ENCODE peak calls at places on chromosomes 3 and 15, in six cellular contexts. D is ecto neural progenitor cell; B is stimulated activated naive CD8-positive, alpha-beta T cell treated with anti-CD3 and anti-CD28 coated beads, Interleukin-15, amount 100 ng/mL, for 72 hours; R is nephron progenitor cell; S is NCI-H1436; L is activated T-cell treated with anti-CD3 and anti-CD28 coated beads for 24 hours. G is an unnamed sample.

GRCh38 chr3:177977381-177978158 is 558.7 kb upstream of the KCNMB2 start:
- DNase-seq in R (no peak), S (no peak), L (no peak), D (no peak), B (no peak), G (no peak)

GRCh38 chr3:72690646-72691045 is 157.6 kb downstream of the SHQ1 start:
- DNase-seq in L (no peak), S (no peak), R (peak; percentile 28), B (no peak), D (peak; percentile 62), G (no peak)

GRCh38 chr3:108301695-108302404 is 5.5 kb downstream of the HHLA2 start:
- DNase-seq in B (no peak), R (no peak), S (no peak), L (no peak), D (no peak), G (no peak)

GRCh38 chr3:192571197-192571791 is 156.0 kb downstream of the FGF12 start:
- DNase-seq in L (no peak), D (no peak), B (no peak), S (peak; percentile 46), R (peak; percentile 5), G (no peak)

GRCh38 chr3:41900265-41900664 is 61.6 kb downstream of the ULK4 start:
- DNase-seq in S (no peak), L (no peak), D (no peak), B (no peak), R (no peak), G (no peak)

GRCh38 chr3:190083631-190084030 is 37.1 kb downstream of the P3H2 start:
- DNase-seq in R (peak; percentile 61), S (no peak), D (no peak), L (no peak), B (no peak), G (no peak)

GRCh38 chr15:32671339-32672325 is 30.1 kb downstream of the SCG5 start:
- DNase-seq in D (no peak), S (no peak), B (no peak), R (no peak), L (no peak), G (no peak)

GRCh38 chr3:49654955-49655556 is 19.1 kb upstream of the APEH start:
- DNase-seq in L (no peak), B (no peak), D (no peak), R (no peak), S (no peak), G (no peak)

GRCh38 chr3:16504242-16504641 is 9.3 kb downstream of the RFTN1 start:
- DNase-seq in B (no peak), R (no peak), L (no peak), S (no peak), D (no peak), G (no peak)

GRCh38 chr15:28128036-28128435 is 28.9 kb upstream of the OCA2 start:
- DNase-seq in L (no peak), S (no peak), R (no peak), B (no peak), D (no peak), G (no peak)

G was measured in esophagus muscularis mucosa.